ENCODE peak calls at places on chromosome 7, in ten cellular contexts. A, Z, G, Q, C, V, Y, E, B and S are unnamed samples.

GRCh38 chr7:39908973-39909372 is 41.1 kb upstream of the CDK13 start:
- DNase-seq in C (no peak), V (no peak), Z (no peak), A (no peak), Y (no peak), E (no peak), Q (no peak), B (no peak), G (no peak), S (no peak)

GRCh38 chr7:3404490-3404889 is 103.4 kb downstream of the SDK1 start:
- DNase-seq in V (peak; percentile 56), B (no peak), A (peak; percentile 43), G (no peak), C (no peak), E (no peak), Q (no peak), Z (peak; percentile 69), Y (no peak), S (peak; percentile 31)

GRCh38 chr7:76166404-76167255 is 35.1 kb upstream of the SRRM3 start:
- DNase-seq in Z (peak; percentile 97), A (peak; percentile 97), Q (peak; percentile 99), Y (peak; percentile 98), B (peak; percentile 99), G (peak; percentile 99), E (peak; percentile 98), V (peak; percentile 93), C (peak; percentile 93), S (peak; percentile 95)

GRCh38 chr7:4067476-4067760 is 614.7 kb upstream of the FOXK1 start:
- DNase-seq in Q (no peak), Y (peak; percentile 9), E (no peak), G (no peak), Z (no peak), V (no peak), A (no peak), B (no peak), C (no peak), S (no peak)

GRCh38 chr7:17941171-17941490 is 837 bp upstream of the SNX13 start:
- DNase-seq in Q (no peak), Z (peak; percentile 22), B (no peak), E (no peak), V (no peak), Y (no peak), G (no peak), C (no peak), A (peak; percentile 6), S (peak; percentile 26)

GRCh38 chr7:150799741-150800575 is at the start of gene TMEM176B:
- DNase-seq in V (no peak), C (peak; percentile 45), A (no peak), G (peak; percentile 32), Q (no peak), Z (no peak), Y (peak; percentile 40), B (no peak), E (no peak), S (no peak)

GRCh38 chr7:80752954-80753353 is 114.5 kb downstream of the CD36 start:
- DNase-seq in Q (no peak), E (no peak), A (no peak), Y (no peak), B (no peak), G (no peak), V (no peak), Z (no peak), C (no peak), S (no peak)

GRCh38 chr7:66016131-66016461 is 34.1 kb upstream of the GUSB start:
- DNase-seq in V (peak; percentile 47), G (no peak), E (no peak), A (peak; percentile 33), C (no peak), B (no peak), Q (no peak), Y (no peak), Z (peak; percentile 17), S (peak; percentile 29)

GRCh38 chr7:36299882-36300341 is 89.8 kb upstream of the ANLN start:
- DNase-seq in G (no peak), Y (peak; percentile 20), E (no peak), B (no peak), C (no peak), A (no peak), Z (no peak), V (no peak), Q (no peak), S (no peak)
- TF ChIP-seq CTCF in G (no peak), Y (no peak), E (no peak), B (no peak), C (no peak), A (no peak), Z (no peak), V (no peak), Q (no peak), S (no peak)

DNA sequence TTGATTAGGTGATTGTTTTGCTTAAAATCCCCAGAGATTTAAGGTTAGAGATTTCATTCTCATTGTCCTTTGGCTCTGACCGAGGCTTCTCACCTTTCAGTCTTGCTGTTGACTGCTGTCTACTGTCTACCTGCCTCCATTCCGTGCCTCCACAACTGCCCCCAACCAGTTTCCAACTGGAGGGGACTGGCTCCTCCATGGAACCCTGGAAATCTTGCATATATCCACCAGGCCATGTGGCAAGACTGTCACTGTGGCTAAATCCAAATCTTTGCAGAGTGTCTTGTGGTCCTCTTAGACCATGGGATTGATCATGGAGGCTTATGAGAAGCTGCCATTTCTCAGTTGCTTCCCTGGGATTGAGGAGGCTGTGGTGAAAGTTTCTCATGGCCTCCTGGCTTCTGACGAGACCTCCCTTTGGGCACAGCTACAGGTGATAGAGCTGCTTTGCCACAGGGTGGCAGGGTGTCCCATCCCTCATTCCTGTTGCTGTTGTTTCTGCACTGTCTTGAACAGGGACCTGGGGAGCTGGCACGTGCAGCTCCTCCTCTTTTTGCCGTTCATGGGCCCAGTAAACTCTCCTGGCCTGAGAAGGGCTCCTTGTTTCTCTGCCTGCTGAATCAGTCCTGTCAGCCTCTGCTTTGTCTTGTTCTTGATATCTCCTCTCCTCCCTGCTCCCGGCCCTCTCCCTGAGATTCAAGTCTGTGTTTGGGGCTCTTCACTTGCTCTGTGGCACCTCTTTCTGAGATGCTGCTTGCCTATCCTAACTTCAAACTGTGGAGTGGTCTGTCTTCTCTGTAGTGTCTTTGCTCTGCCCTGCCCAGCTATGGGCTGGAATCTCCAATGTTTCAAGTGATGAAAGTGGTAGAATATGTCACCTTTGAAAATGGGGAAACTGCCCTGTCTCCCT is 63.6 kb upstream of the IGFBP3 start:
- DNase-seq in Y (no peak), V (no peak), Q (no peak), B (no peak), Z (no peak), A (no peak), E (no peak), G (no peak), C (no peak), S (peak; percentile 7)
- TF ChIP-seq CTCF in Y (no peak), V (no peak), Q (no peak), B (no peak), Z (peak; percentile 12), A (no peak), E (peak; percentile 15), G (peak; percentile 8), C (no peak), S (no peak)

GRCh38 chr7:83936056-83936703 is 258.4 kb downstream of the SEMA3A start:
- DNase-seq in Y (peak; percentile 82), C (peak; percentile 25), E (peak; percentile 48), Z (peak; percentile 91), A (peak; percentile 85), G (peak; percentile 78), B (peak; percentile 50), Q (no peak), V (peak; percentile 81), S (peak; percentile 78)
- TF ChIP-seq CTCF in Y (peak; percentile 94), C (peak; percentile 69), E (peak; percentile 73), Z (peak; percentile 98), A (peak; percentile 98), G (peak; percentile 97), B (peak; percentile 96), Q (peak; percentile 63), V (peak; percentile 93), S (peak; percentile 75)

DNA sequence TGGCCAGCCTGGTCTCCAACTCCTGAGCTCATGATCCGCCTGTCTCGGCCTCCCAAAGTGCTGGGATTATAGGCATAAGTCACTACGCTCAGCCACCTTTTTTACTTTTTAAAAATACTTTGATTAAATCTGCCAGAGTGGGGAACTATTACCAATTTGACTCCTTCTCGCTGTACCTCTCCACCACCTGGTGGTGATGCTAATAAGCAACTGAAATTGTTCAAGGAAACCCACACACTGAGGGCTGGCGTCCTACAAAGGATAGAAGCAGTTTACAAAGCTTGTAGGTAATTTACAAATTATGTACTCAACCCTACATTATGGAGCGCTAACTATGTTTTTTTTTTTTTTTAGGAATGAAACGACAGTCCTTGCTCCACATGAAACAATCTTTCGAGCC is 111.1 kb downstream of the CPED1 start:
- DNase-seq in A (no peak), B (no peak), Y (no peak), V (no peak), C (no peak), E (no peak), Q (no peak), G (peak; percentile 28), Z (peak; percentile 28), S (no peak)
- TF ChIP-seq CTCF in A (no peak), B (no peak), Y (peak; percentile 8), V (peak; percentile 11), C (no peak), E (no peak), Q (no peak), G (peak; percentile 41), Z (peak; percentile 40), S (no peak)

GRCh38 chr7:94782777-94783176 is 124.6 kb upstream of the PPP1R9A start:
- DNase-seq in G (no peak), B (no peak), E (no peak), Q (no peak), A (no peak), V (no peak), Z (no peak), C (no peak), Y (no peak), S (no peak)
- TF ChIP-seq CTCF in G (no peak), B (no peak), E (no peak), Q (no peak), A (no peak), V (no peak), Z (no peak), C (no peak), Y (no peak), S (no peak)

GRCh38 chr7:86911703-86912102 is 147.8 kb downstream of the ELAPOR2 start:
- DNase-seq in E (no peak), Q (no peak), A (no peak), B (no peak), C (no peak), V (no peak), Z (no peak), Y (no peak), G (peak; percentile 10), S (peak; percentile 16)
- TF ChIP-seq CTCF in E (no peak), Q (no peak), A (no peak), B (peak; percentile 42), C (no peak), V (no peak), Z (no peak), Y (no peak), G (peak; percentile 36), S (peak; percentile 14)